ENCODE peak calls at places on chromosome 15, in six cellular contexts. O is HFFc6, B is fibroblast of pulmonary artery, H is lower lobe of right lung, N is WTC11, W is B cell. K is an unnamed sample.

GRCh38 chr15:46489276-46489675 is 854.4 kb downstream of the SQOR start:
- DNase-seq in O (no peak), B (no peak), H (no peak), N (no peak), W (no peak), K (no peak)

GRCh38 chr15:73560501-73561117 is 72.6 kb downstream of the NPTN start:
- DNase-seq in O (peak; percentile 67), B (peak; percentile 89), H (no peak), N (no peak), W (no peak), K (no peak)

GRCh38 chr15:82137261-82137660 is 91.4 kb upstream of the MEX3B start:
- DNase-seq in O (no peak), B (no peak), H (no peak), N (no peak), W (no peak), K (no peak)

GRCh38 chr15:57969355-57969754 is 96.2 kb downstream of the ALDH1A2 start:
- DNase-seq in O (no peak), B (peak; percentile 60), H (no peak), N (no peak), W (no peak), K (no peak)

GRCh38 chr15:90650117-90650955 is 66.8 kb upstream of the BLM start:
- DNase-seq in O (peak; percentile 15), B (peak; percentile 74), H (no peak), N (no peak), W (no peak), K (no peak)

GRCh38 chr15:74610302-74610951 is 5.2 kb upstream of the CLK3 start:
- DNase-seq in O (no peak), B (no peak), H (no peak), N (no peak), W (no peak), K (no peak)

GRCh38 chr15:50116477-50116876 is 2.6 kb downstream of the ATP8B4 start:
- DNase-seq in O (peak; percentile 33), B (peak; percentile 22), H (no peak), N (peak; percentile 61), W (no peak), K (no peak)

GRCh38 chr15:56813995-56814394 is 80.7 kb upstream of the ZNF280D start:
- DNase-seq in O (no peak), B (no peak), H (no peak), N (no peak), W (no peak), K (no peak)

GRCh38 chr15:85707519-85708338 is 87.0 kb downstream of the KLHL25 start:
- DNase-seq in O (peak; percentile 10), B (peak; percentile 71), H (no peak), N (no peak), W (no peak), K (no peak)

GRCh38 chr15:80816049-80816653 is 37.0 kb downstream of the CEMIP start:
- DNase-seq in O (no peak), B (no peak), H (no peak), N (no peak), W (no peak), K (no peak)

GRCh38 chr15:78264304-78265136 is at the start of gene DNAJA4:
- DNase-seq in O (no peak), B (peak; percentile 38), H (peak; percentile 74), N (peak; percentile 62), W (peak; percentile 52), K (no peak)

GRCh38 chr15:35514759-35515158 is 31.2 kb downstream of the DPH6 start:
- DNase-seq in O (peak; percentile 33), B (peak; percentile 29), H (no peak), N (no peak), W (no peak), K (no peak)

GRCh38 chr15:75508741-75509532 is 57.4 kb upstream of the SIN3A start:
- DNase-seq in O (peak; percentile 42), B (peak; percentile 72), H (no peak), N (no peak), W (no peak), K (no peak)

GRCh38 chr15:90165659-90166489 is 35.3 kb upstream of the SEMA4B start:
- DNase-seq in O (peak; percentile 100), B (peak; percentile 98), H (peak; percentile 87), N (peak; percentile 25), W (peak; percentile 49), K (no peak)

GRCh38 chr15:20351448-20351961 is 190.1 kb downstream of the GOLGA6L6 start:
- DNase-seq in O (no peak), B (no peak), H (peak; percentile 61), N (peak; percentile 12), W (no peak), K (no peak)

GRCh38 chr15:82393671-82394070 is 35.9 kb upstream of the GOLGA6L9 start:
- DNase-seq in O (peak; percentile 13), B (no peak), H (no peak), N (no peak), W (no peak), K (no peak)

GRCh38 chr15:40108061-40108854 is 421 bp downstream of the BMF start:
- DNase-seq in O (peak; percentile 59), B (peak; percentile 60), H (peak; percentile 62), N (no peak), W (no peak), K (no peak)

GRCh38 chr15:40369971-40370370 is 12.0 kb downstream of the DISP2 start:
- DNase-seq in O (no peak), B (no peak), H (no peak), N (no peak), W (no peak), K (no peak)

GRCh38 chr15:87633471-87633870 is 623.1 kb downstream of the NTRK3 start:
- DNase-seq in O (no peak), B (no peak), H (no peak), N (no peak), W (no peak), K (no peak)

GRCh38 chr15:61459785-61460707 is 230.9 kb upstream of the RORA start:
- DNase-seq in O (no peak), B (peak; percentile 85), H (no peak), N (no peak), W (no peak), K (no peak)

GRCh38 chr15:76199106-76200082 is 111.9 kb downstream of the ETFA start:
- DNase-seq in O (peak; percentile 89), B (peak; percentile 88), H (no peak), N (no peak), W (no peak), K (no peak)

GRCh38 chr15:31128919-31129768 is 27.6 kb upstream of the TRPM1 start:
- DNase-seq in O (peak; percentile 55), B (peak; percentile 73), H (peak; percentile 83), N (peak; percentile 88), W (peak; percentile 84), K (peak; percentile 77)

GRCh38 chr15:30925686-30926085 is 22.0 kb downstream of the FAN1 start:
- DNase-seq in O (no peak), B (no peak), H (no peak), N (no peak), W (no peak), K (no peak)

GRCh38 chr15:90234519-90234988 is 545 bp downstream of the GDPGP1 start:
- DNase-seq in O (no peak), B (peak; percentile 35), H (no peak), N (no peak), W (no peak), K (no peak)

GRCh38 chr15:92832992-92833438 is 67.1 kb upstream of the CHD2 start:
- DNase-seq in O (no peak), B (peak; percentile 37), H (no peak), N (no peak), W (no peak), K (no peak)

GRCh38 chr15:86857701-86858100 is 778.0 kb downstream of the AGBL1 start:
- DNase-seq in O (no peak), B (no peak), H (no peak), N (no peak), W (no peak), K (no peak)

GRCh38 chr15:36432162-36432561 is 147.3 kb upstream of the CDIN1 start:
- DNase-seq in O (peak; percentile 85), B (no peak), H (no peak), N (no peak), W (no peak), K (no peak)

GRCh38 chr15:63025460-63025859 is 17.1 kb upstream of the TPM1 start:
- DNase-seq in O (no peak), B (no peak), H (no peak), N (no peak), W (no peak), K (no peak)
- TF ChIP-seq CTCF in O (no peak), B (no peak), H (no peak), N (no peak), W (no peak), K (no peak)

GRCh38 chr15:45198337-45199135 is 10.8 kb upstream of the SHF start:
- DNase-seq in O (peak; percentile 94), B (peak; percentile 99), H (peak; percentile 93), N (peak; percentile 90), W (peak; percentile 97), K (peak; percentile 91)
- TF ChIP-seq CTCF in O (peak; percentile 83), B (peak; percentile 77), H (peak; percentile 64), N (peak; percentile 46), W (peak; percentile 68), K (peak; percentile 73)

GRCh38 chr15:66294932-66295235 is 1.5 kb downstream of the DIS3L start:
- DNase-seq in O (peak; percentile 39), B (peak; percentile 39), H (no peak), N (no peak), W (no peak), K (no peak)

GRCh38 chr15:66292261-66293084 is 895 bp upstream of the DIS3L start:
- DNase-seq in O (no peak), B (no peak), H (no peak), N (no peak), W (no peak), K (no peak)

GRCh38 chr15:66293419-66294156 is at the start of gene DIS3L:
- DNase-seq in O (no peak), B (peak; percentile 39), H (peak; percentile 76), N (peak; percentile 62), W (peak; percentile 67), K (peak; percentile 52)

GRCh38 chr15:66293085-66293418 is 316 bp upstream of the DIS3L start:
- DNase-seq in O (no peak), B (no peak), H (no peak), N (no peak), W (no peak), K (no peak)

DNA sequence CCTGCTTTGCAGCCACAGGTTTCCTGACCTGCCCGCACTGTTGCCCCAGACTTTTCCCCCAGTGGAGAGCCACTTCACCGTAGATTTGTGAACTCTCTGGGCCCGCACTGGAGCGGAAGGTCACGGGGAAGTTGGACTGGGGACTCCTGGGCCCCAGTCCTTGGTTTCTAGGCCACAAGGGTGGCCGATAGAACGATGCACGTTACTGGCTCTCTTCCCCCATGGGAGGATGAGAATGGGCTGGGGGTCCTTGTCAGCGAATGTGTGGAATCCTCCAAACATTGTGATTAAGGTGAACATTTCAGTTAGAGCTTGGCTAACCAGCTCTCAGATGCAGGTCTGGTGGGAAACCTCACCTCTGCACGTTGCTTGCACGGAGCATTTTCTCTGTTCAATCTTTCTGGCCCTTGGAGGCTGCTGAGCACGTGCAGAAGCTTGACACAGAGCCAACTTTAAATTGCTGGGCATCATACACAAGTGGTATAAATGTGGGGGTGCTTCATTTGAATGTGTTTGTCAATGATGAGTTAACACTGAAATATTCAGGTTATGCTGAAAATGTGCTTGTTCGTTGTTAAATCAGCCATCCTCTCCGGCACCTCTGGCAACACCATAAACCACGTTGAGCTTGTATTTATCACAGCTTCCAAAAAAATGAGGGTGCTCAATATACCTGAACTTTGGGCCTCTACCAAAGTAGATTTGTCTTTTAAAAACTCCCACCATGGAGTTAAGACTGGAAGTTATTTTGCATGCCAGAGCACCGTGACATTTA is 976 bp downstream of the DIS3L start:
- DNase-seq in O (peak; percentile 86), B (peak; percentile 71), H (peak; percentile 72), N (no peak), W (no peak), K (no peak)
- TF ChIP-seq CTCF in O (no peak), B (no peak), H (no peak), N (no peak), W (no peak), K (no peak)

GRCh38 chr15:60444289-60444912 is 34.5 kb downstream of the ICE2 start:
- DNase-seq in O (peak; percentile 40), B (peak; percentile 61), H (no peak), N (no peak), W (no peak), K (no peak)
- TF ChIP-seq CTCF in O (peak; percentile 82), B (peak; percentile 69), H (peak; percentile 59), N (no peak), W (peak; percentile 30), K (peak; percentile 71)